ENCODE peak calls at places on chromosomes 12 and 14, in seven cellular contexts. B is stimulated activated CD4-positive, alpha-beta T cell treated with anti-CD3 and anti-CD28 coated beads, Interleukin-4, amount 100 ng/mL, for 4 hours; I is activated CD4-positive, CD25-positive, alpha-beta regulatory T cell treated with anti-CD3 and anti-CD28 coated beads, Interleukin-2, amount 50 U/mL, for 72 hours; F is stimulated activated naive CD8-positive, alpha-beta T cell treated with anti-CD3 and anti-CD28 coated beads, Interleukin-15, Interleukin-2, amounts not matched to agents 100 U/mL and 50 U/mL, for 24 hours; X is amniotic stem cell; O is GM20000; W is putamen. L is an unnamed sample.

GRCh38 chr14:106694638-106695393 is 1168.4 kb downstream of the TMEM121 start:
- DNase-seq in B (peak; percentile 55), I (peak; percentile 57), F (peak; percentile 79), X (no peak), O (peak; percentile 59), W (no peak), L (no peak)

GRCh38 chr12:24561411-24561871 is 387.5 kb downstream of the BCAT1 start:
- DNase-seq in B (no peak), I (no peak), F (no peak), X (no peak), O (no peak), W (no peak), L (no peak)

GRCh38 chr12:104956870-104957301 is 1.2 kb downstream of the SLC41A2 start:
- DNase-seq in B (no peak), I (no peak), F (no peak), X (no peak), O (no peak), W (no peak), L (no peak)

GRCh38 chr12:32455607-32456063 is 56.3 kb downstream of the FGD4 start:
- DNase-seq in B (no peak), I (no peak), F (no peak), X (peak; percentile 77), O (peak; percentile 54), W (peak; percentile 70), L (no peak)

GRCh38 chr14:72607386-72608125 is 286.3 kb downstream of the DPF3 start:
- DNase-seq in B (no peak), I (no peak), F (no peak), X (peak; percentile 20), O (no peak), W (no peak), L (no peak)

GRCh38 chr12:52739963-52740362 is 36.6 kb upstream of the KRT77 start:
- DNase-seq in B (no peak), I (no peak), F (no peak), X (no peak), O (no peak), W (no peak), L (no peak)

GRCh38 chr12:49984476-49984890 is 11.7 kb downstream of the AQP6 start:
- DNase-seq in B (no peak), I (no peak), F (no peak), X (no peak), O (no peak), W (no peak), L (no peak)

GRCh38 chr12:53172352-53172751 is 8.2 kb upstream of the ZNF740 start:
- DNase-seq in B (no peak), I (no peak), F (no peak), X (no peak), O (no peak), W (no peak), L (no peak)

GRCh38 chr14:70652871-70653270 is 11.2 kb downstream of the TTC9 start:
- DNase-seq in B (no peak), I (no peak), F (no peak), X (no peak), O (no peak), W (no peak), L (no peak)

GRCh38 chr12:13304924-13305323 is 108.4 kb downstream of the EMP1 start:
- DNase-seq in B (no peak), I (no peak), F (no peak), X (no peak), O (no peak), W (no peak), L (no peak)

L was measured in nucleus accumbens.